ENCODE peak calls at places on chromosomes 5 and 9, in five cellular contexts. Q, N, O, M and Z are unnamed samples.

GRCh38 chr9:93427655-93428379 is 23.7 kb upstream of the FAM120A start:
- DNase-seq in Q (no peak), N (no peak), O (no peak), M (no peak), Z (no peak)

GRCh38 chr9:134554750-134555655 is 86.6 kb upstream of the COL5A1 start:
- DNase-seq in Q (no peak), N (no peak), O (peak), M (no peak), Z (no peak)

GRCh38 chr5:150512368-150512747 is 4.4 kb downstream of the NDST1 start:
- DNase-seq in Q (no peak), N (no peak), O (no peak), M (no peak), Z (peak)

GRCh38 chr5:132506094-132506692 is 15.6 kb upstream of the IRF1 start:
- DNase-seq in Q (no peak), N (peak), O (no peak), M (no peak), Z (peak)

GRCh38 chr5:96222129-96222528 is 210.9 kb downstream of the PCSK1 start:
- DNase-seq in Q (no peak), N (no peak), O (no peak), M (no peak), Z (no peak)

GRCh38 chr5:125526940-125527339 is 780.5 kb upstream of the ZNF608 start:
- DNase-seq in Q (no peak), N (no peak), O (no peak), M (no peak), Z (no peak)

GRCh38 chr9:84129529-84129928 is 148.9 kb downstream of the RMI1 start:
- DNase-seq in Q (no peak), N (no peak), O (no peak), M (no peak), Z (no peak)

GRCh38 chr5:31410089-31410488 is 121.8 kb downstream of the DROSHA start:
- DNase-seq in Q (no peak), N (no peak), O (no peak), M (no peak), Z (no peak)

GRCh38 chr5:181261320-181262085 is 560 bp upstream of the TRIM52 start:
- DNase-seq in Q (no peak), N (peak), O (peak), M (peak), Z (peak)

GRCh38 chr5:68251804-68252648 is 36.5 kb downstream of the PIK3R1 start:
- DNase-seq in Q (no peak), N (peak), O (no peak), M (no peak), Z (no peak)

GRCh38 chr9:68782546-68782945 is 77.5 kb downstream of the PIP5K1B start:
- DNase-seq in Q (no peak), N (no peak), O (no peak), M (no peak), Z (no peak)

GRCh38 chr9:4297151-4297794 is 2.6 kb downstream of the GLIS3 start:
- DNase-seq in Q (peak), N (peak), O (peak), M (no peak), Z (peak)

GRCh38 chr5:65924366-65925093 is 1.8 kb upstream of the ERBIN start:
- DNase-seq in Q (no peak), N (no peak), O (no peak), M (no peak), Z (peak)

GRCh38 chr9:95516736-95517558 is at the start of gene PTCH1:
- DNase-seq in Q (no peak), N (peak), O (no peak), M (no peak), Z (peak)

GRCh38 chr9:30796806-30797205 is 1587.6 kb upstream of the ACO1 start:
- DNase-seq in Q (no peak), N (peak), O (no peak), M (no peak), Z (no peak)

GRCh38 chr5:127887282-127887681 is 184.1 kb downstream of the CCDC192 start:
- DNase-seq in Q (no peak), N (no peak), O (no peak), M (no peak), Z (no peak)

GRCh38 chr9:70021026-70021571 is 22.5 kb upstream of the MAMDC2 start:
- DNase-seq in Q (no peak), N (peak), O (no peak), M (no peak), Z (no peak)

GRCh38 chr9:109436071-109436470 is 62.0 kb downstream of the PTPN3 start:
- DNase-seq in Q (no peak), N (no peak), O (no peak), M (no peak), Z (no peak)

GRCh38 chr9:109383947-109384346 is 63.1 kb upstream of the EPB41L4B start:
- DNase-seq in Q (no peak), N (no peak), O (no peak), M (no peak), Z (no peak)

GRCh38 chr5:44809215-44809955 is 638 bp downstream of the MRPS30 start:
- DNase-seq in Q (peak), N (peak), O (peak), M (peak), Z (peak)

GRCh38 chr5:76412511-76412910 is 9.4 kb downstream of the IQGAP2 start:
- DNase-seq in Q (no peak), N (no peak), O (no peak), M (no peak), Z (no peak)

GRCh38 chr9:130660326-130660682 is 4.1 kb upstream of the PRDM12 start:
- DNase-seq in Q (no peak), N (no peak), O (no peak), M (no peak), Z (no peak)

GRCh38 chr5:10537614-10538013 is 26.3 kb upstream of the ANKRD33B start:
- DNase-seq in Q (no peak), N (no peak), O (no peak), M (no peak), Z (no peak)

GRCh38 chr5:82861705-82862104 is 215.5 kb downstream of the TMEM167A start:
- DNase-seq in Q (no peak), N (no peak), O (no peak), M (no peak), Z (peak)

GRCh38 chr9:135816179-135816970 is 91.0 kb downstream of the CAMSAP1 start:
- DNase-seq in Q (no peak), N (no peak), O (no peak), M (no peak), Z (no peak)

GRCh38 chr9:101421653-101422065 is 13.9 kb downstream of the ALDOB start:
- DNase-seq in Q (no peak), N (peak), O (peak), M (no peak), Z (peak)

GRCh38 chr9:17837931-17838330 is 259.1 kb downstream of the SH3GL2 start:
- DNase-seq in Q (no peak), N (no peak), O (no peak), M (no peak), Z (no peak)

GRCh38 chr5:119345861-119346260 is 10.0 kb upstream of the TNFAIP8 start:
- DNase-seq in Q (no peak), N (no peak), O (no peak), M (no peak), Z (no peak)

GRCh38 chr9:91234523-91234922 is 127.2 kb downstream of the AUH start:
- DNase-seq in Q (no peak), N (no peak), O (no peak), M (no peak), Z (no peak)

GRCh38 chr5:176425138-176425537 is 8.8 kb upstream of the CLTB start:
- DNase-seq in Q (no peak), N (no peak), O (no peak), M (no peak), Z (no peak)

GRCh38 chr9:79215819-79216218 is 355.9 kb upstream of the TLE4 start:
- DNase-seq in Q (no peak), N (no peak), O (no peak), M (no peak), Z (no peak)

DNA sequence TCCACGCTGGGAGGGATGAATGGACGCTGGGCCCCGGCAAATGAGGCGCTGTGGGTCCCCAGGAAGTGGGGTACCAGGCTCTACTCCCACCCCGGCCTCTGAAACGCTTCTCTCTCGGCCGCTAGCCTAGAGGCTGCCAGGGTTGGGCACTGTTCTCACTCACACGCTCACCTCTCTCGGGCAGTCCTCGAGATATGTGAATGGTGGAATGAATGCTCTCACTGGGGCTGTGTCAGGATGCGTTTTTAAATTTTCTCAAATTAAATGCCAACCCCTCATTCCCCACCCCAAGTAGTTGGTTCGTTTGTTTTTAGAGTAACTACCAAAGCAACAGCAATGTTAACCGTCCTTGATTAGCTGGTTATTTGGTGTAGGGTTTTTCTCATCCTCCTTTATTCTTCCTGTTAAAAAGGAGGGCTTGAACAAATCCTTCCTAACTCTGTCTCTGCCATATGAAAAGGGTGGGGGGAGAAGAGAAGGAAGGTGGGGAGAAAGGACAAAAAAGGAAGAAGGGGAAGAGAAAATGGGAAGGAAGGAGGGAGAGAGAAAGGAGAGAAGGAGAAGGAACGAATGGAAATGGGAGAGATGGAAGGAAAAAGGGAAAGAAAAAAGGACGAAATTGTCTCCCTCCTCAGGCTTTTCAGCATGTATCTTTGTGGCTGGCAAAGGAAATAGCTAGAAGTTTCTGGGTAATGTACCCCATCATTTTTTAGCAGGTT is 1.4 kb upstream of the EBF1 start:
- DNase-seq in Q (no peak), N (no peak), O (no peak), M (no peak), Z (no peak)
- H3K4me3 ChIP-seq in Q (peak), N (peak), O (peak), M (peak), Z (peak)

GRCh38 chr9:122228906-122229837 is at the start of gene LHX6:
- DNase-seq in Q (no peak), N (no peak), O (no peak), M (no peak), Z (no peak)

GRCh38 chr9:122226142-122226757 is 2.5 kb downstream of the LHX6 start:
- DNase-seq in Q (no peak), N (no peak), O (no peak), M (no peak), Z (no peak)

GRCh38 chr9:122226758-122227575 is 1.8 kb downstream of the LHX6 start:
- DNase-seq in Q (no peak), N (no peak), O (no peak), M (no peak), Z (no peak)

GRCh38 chr9:122228191-122228905 is 409 bp downstream of the LHX6 start:
- DNase-seq in Q (no peak), N (no peak), O (no peak), M (no peak), Z (no peak)

GRCh38 chr9:122227576-122227903 is 1.2 kb downstream of the LHX6 start:
- DNase-seq in Q (no peak), N (no peak), O (no peak), M (no peak), Z (no peak)
- H3K4me3 ChIP-seq in Q (peak), N (no peak), O (peak), M (no peak), Z (no peak)

GRCh38 chr5:97714426-97714825 is 531.4 kb upstream of the RIOK2 start:
- DNase-seq in Q (no peak), N (no peak), O (no peak), M (no peak), Z (no peak)
- H3K4me3 ChIP-seq in Q (no peak), N (no peak), O (no peak), M (no peak), Z (no peak)

DNA sequence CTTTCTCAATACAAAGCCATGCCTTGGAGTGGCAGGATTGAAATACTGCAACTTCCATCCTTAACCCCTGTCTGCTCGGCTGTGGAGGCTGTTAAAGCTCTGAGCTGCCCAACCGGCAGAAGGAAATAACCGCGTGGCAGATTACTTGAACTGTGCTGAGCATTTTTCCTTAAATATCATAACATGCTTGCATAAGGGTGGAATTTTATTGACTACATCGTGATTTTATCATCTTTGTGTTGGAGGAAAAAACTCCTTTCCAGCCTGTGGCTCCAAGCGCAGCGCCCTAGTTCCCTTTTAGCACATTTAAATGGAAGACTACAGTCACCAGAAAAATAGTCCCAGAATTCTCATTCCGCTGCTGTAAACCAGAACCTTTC is 1.6 kb downstream of the SHC3 start:
- DNase-seq in Q (no peak), N (no peak), O (no peak), M (no peak), Z (no peak)
- H3K4me3 ChIP-seq in Q (peak), N (no peak), O (no peak), M (no peak), Z (peak)